ENCODE peak calls at places on chromosomes 6 and 20, in nine cellular contexts. P is PC-9, H is thyroid gland, U is cardiac muscle cell, F is pancreas, L is HL-60, G is uterus, C is mesothelial cell of epicardium, V is neural progenitor cell. B is an unnamed sample.

GRCh38 chr6:163249651-163250101 is 164.8 kb upstream of the QKI start:
- DNase-seq in P (no peak), H (no peak), U (no peak), F (no peak), L (peak), G (no peak), C (no peak), V (no peak), B (no peak)

GRCh38 chr6:52955871-52956270 is 39.2 kb downstream of the GSTA4 start:
- DNase-seq in P (no peak), H (no peak), U (no peak), F (no peak), L (no peak), G (no peak), C (no peak), V (no peak), B (no peak)

GRCh38 chr20:5859611-5860010 is 90.7 kb downstream of the TRMT6 start:
- DNase-seq in P (no peak), H (no peak), U (no peak), F (no peak), L (no peak), G (no peak), C (no peak), V (no peak), B (no peak)

GRCh38 chr6:87210979-87211378 is 55.6 kb downstream of the ZNF292 start:
- DNase-seq in P (no peak), H (no peak), U (no peak), F (no peak), L (no peak), G (no peak), C (no peak), V (no peak), B (no peak)

GRCh38 chr20:39263076-39263475 is 300.9 kb downstream of the DHX35 start:
- DNase-seq in P (no peak), H (no peak), U (no peak), F (no peak), L (no peak), G (no peak), C (no peak), V (no peak), B (no peak)

GRCh38 chr20:8271727-8272126 is 139.7 kb downstream of the PLCB1 start:
- DNase-seq in P (no peak), H (no peak), U (peak), F (no peak), L (no peak), G (no peak), C (no peak), V (no peak), B (no peak)

GRCh38 chr6:170127151-170127550 is 163.7 kb downstream of the DLL1 start:
- DNase-seq in P (no peak), H (no peak), U (no peak), F (no peak), L (no peak), G (no peak), C (peak), V (no peak), B (no peak)

GRCh38 chr6:170529839-170530520 is 23.1 kb downstream of the PSMB1 start:
- DNase-seq in P (peak), H (peak), U (peak), F (peak), L (no peak), G (peak), C (peak), V (peak), B (peak)

GRCh38 chr6:135673671-135674309 is 176.2 kb upstream of the AHI1 start:
- DNase-seq in P (no peak), H (no peak), U (peak), F (no peak), L (no peak), G (no peak), C (no peak), V (no peak), B (no peak)

GRCh38 chr6:125257351-125257750 is 44.4 kb downstream of the HDDC2 start:
- DNase-seq in P (no peak), H (no peak), U (no peak), F (no peak), L (no peak), G (no peak), C (no peak), V (no peak), B (no peak)

GRCh38 chr6:87139236-87139635 is 16.1 kb upstream of the ZNF292 start:
- DNase-seq in P (peak), H (no peak), U (peak), F (peak), L (no peak), G (no peak), C (no peak), V (peak), B (no peak)

GRCh38 chr20:41275181-41275793 is 42.2 kb downstream of the ZHX3 start:
- DNase-seq in P (no peak), H (no peak), U (no peak), F (no peak), L (no peak), G (no peak), C (no peak), V (no peak), B (no peak)

GRCh38 chr20:10513931-10514575 is 78.9 kb downstream of the SLX4IP start:
- DNase-seq in P (no peak), H (no peak), U (peak), F (no peak), L (no peak), G (no peak), C (no peak), V (no peak), B (no peak)

GRCh38 chr20:60501048-60501447 is 542.8 kb downstream of the CDH26 start:
- DNase-seq in P (no peak), H (no peak), U (no peak), F (no peak), L (no peak), G (no peak), C (no peak), V (no peak), B (no peak)

GRCh38 chr20:25179439-25180089 is 15.9 kb upstream of the ENTPD6 start:
- DNase-seq in P (no peak), H (no peak), U (no peak), F (no peak), L (no peak), G (no peak), C (no peak), V (no peak), B (no peak)

GRCh38 chr20:31698803-31699718 is 23.6 kb downstream of the BCL2L1 start:
- DNase-seq in P (peak), H (peak), U (peak), F (peak), L (no peak), G (peak), C (no peak), V (no peak), B (peak)

GRCh38 chr6:157595768-157596167 is 214.8 kb downstream of the ZDHHC14 start:
- DNase-seq in P (no peak), H (no peak), U (no peak), F (no peak), L (no peak), G (no peak), C (no peak), V (no peak), B (no peak)

GRCh38 chr6:14450133-14451040 is 332.8 kb downstream of the CD83 start:
- DNase-seq in P (no peak), H (no peak), U (no peak), F (no peak), L (no peak), G (no peak), C (no peak), V (peak), B (no peak)

GRCh38 chr20:47585087-47585747 is 83.5 kb downstream of the NCOA3 start:
- DNase-seq in P (no peak), H (no peak), U (no peak), F (no peak), L (no peak), G (no peak), C (no peak), V (no peak), B (no peak)

GRCh38 chr6:147448212-147448611 is 60.3 kb upstream of the SAMD5 start:
- DNase-seq in P (peak), H (peak), U (no peak), F (peak), L (no peak), G (no peak), C (no peak), V (peak), B (peak)

GRCh38 chr6:63936399-63936798 is 300.8 kb downstream of the PHF3 start:
- DNase-seq in P (no peak), H (no peak), U (no peak), F (no peak), L (no peak), G (no peak), C (no peak), V (no peak), B (no peak)

GRCh38 chr6:149335924-149336323 is 18.4 kb downstream of the TAB2 start:
- DNase-seq in P (no peak), H (no peak), U (peak), F (no peak), L (no peak), G (no peak), C (no peak), V (no peak), B (no peak)

GRCh38 chr20:63023071-63023835 is 16.5 kb upstream of the BHLHE23 start:
- DNase-seq in P (no peak), H (no peak), U (no peak), F (no peak), L (no peak), G (no peak), C (peak), V (no peak), B (no peak)

GRCh38 chr6:132780770-132781371 is 17.6 kb downstream of the SLC18B1 start:
- DNase-seq in P (no peak), H (no peak), U (peak), F (no peak), L (no peak), G (no peak), C (no peak), V (peak), B (no peak)

GRCh38 chr6:56808871-56809359 is 146.0 kb upstream of the BEND6 start:
- DNase-seq in P (peak), H (no peak), U (no peak), F (no peak), L (no peak), G (no peak), C (no peak), V (no peak), B (no peak)

GRCh38 chr6:25576920-25577319 is 75.1 kb upstream of the SCGN start:
- DNase-seq in P (no peak), H (no peak), U (peak), F (no peak), L (no peak), G (no peak), C (no peak), V (no peak), B (no peak)

GRCh38 chr6:89970072-89970471 is 75.8 kb downstream of the GJA10 start:
- DNase-seq in P (no peak), H (no peak), U (no peak), F (no peak), L (no peak), G (no peak), C (no peak), V (peak), B (no peak)

GRCh38 chr6:136922680-136922996 is 537 bp downstream of the SLC35D3 start:
- DNase-seq in P (no peak), H (no peak), U (no peak), F (no peak), L (no peak), G (no peak), C (no peak), V (no peak), B (no peak)

GRCh38 chr20:48760403-48760889 is 67.4 kb downstream of the PREX1 start:
- DNase-seq in P (no peak), H (no peak), U (peak), F (no peak), L (peak), G (no peak), C (no peak), V (no peak), B (no peak)

GRCh38 chr6:119533603-119534279 is 184.2 kb upstream of the MAN1A1 start:
- DNase-seq in P (no peak), H (no peak), U (peak), F (no peak), L (no peak), G (no peak), C (no peak), V (no peak), B (no peak)

GRCh38 chr6:74969591-74970267 is 236.1 kb downstream of the COL12A1 start:
- DNase-seq in P (no peak), H (no peak), U (no peak), F (no peak), L (no peak), G (no peak), C (no peak), V (no peak), B (no peak)

GRCh38 chr6:3026811-3027626 is 27.3 kb downstream of the NQO2 start:
- DNase-seq in P (no peak), H (no peak), U (peak), F (no peak), L (no peak), G (no peak), C (no peak), V (peak), B (no peak)

GRCh38 chr6:4303638-4304037 is 168.3 kb upstream of the ECI2 start:
- DNase-seq in P (no peak), H (no peak), U (no peak), F (no peak), L (no peak), G (no peak), C (no peak), V (no peak), B (no peak)
- TF ChIP-seq CTCF in P (no peak), H (no peak), U (no peak), F (no peak), L (no peak), G (no peak), C (no peak), V (no peak), B (no peak)

GRCh38 chr6:31083742-31084354 is 28.5 kb downstream of the C6orf15 start:
- DNase-seq in P (no peak), H (no peak), U (peak), F (no peak), L (peak), G (no peak), C (no peak), V (peak), B (peak)
- TF ChIP-seq CTCF in P (peak), H (peak), U (peak), F (no peak), L (peak), G (no peak), C (peak), V (peak), B (peak)

GRCh38 chr6:30719791-30720737 is at the start of gene TUBB:
- DNase-seq in P (peak), H (peak), U (peak), F (peak), L (peak), G (peak), C (peak), V (peak), B (peak)
- TF ChIP-seq CTCF in P (peak), H (peak), U (no peak), F (no peak), L (no peak), G (no peak), C (no peak), V (peak), B (peak)

DNA sequence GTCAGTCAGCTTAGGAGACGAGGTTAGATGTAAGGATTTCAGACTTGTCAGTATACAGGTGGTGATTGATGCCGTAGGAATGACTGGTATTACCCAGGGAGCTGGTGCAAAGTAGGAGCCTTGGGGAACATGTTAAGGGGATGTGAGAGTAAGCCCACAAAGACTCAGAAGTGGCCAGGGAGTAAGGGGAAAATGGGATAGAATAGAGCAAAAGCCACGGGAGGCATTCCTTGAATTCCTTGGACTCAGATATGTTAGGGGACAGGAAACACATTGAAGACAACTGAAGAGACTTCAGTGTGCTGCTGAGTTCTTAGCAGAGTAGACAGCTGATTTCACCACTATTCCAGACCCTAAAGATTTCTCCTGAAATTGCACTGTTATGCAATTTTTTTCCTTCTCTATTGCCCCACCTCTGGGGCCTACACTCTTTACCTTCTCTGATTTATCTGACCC is 1.2 kb upstream of the ACAT2 start:
- DNase-seq in P (peak), H (no peak), U (peak), F (no peak), L (no peak), G (no peak), C (no peak), V (peak), B (no peak)
- TF ChIP-seq CTCF in P (no peak), H (no peak), U (no peak), F (no peak), L (no peak), G (no peak), C (no peak), V (no peak), B (no peak)

GRCh38 chr20:17617212-17617867 is 47.5 kb downstream of the DSTN start:
- DNase-seq in P (peak), H (peak), U (peak), F (peak), L (no peak), G (peak), C (no peak), V (peak), B (peak)
- TF ChIP-seq CTCF in P (peak), H (peak), U (peak), F (peak), L (peak), G (peak), C (peak), V (peak), B (peak)

DNA sequence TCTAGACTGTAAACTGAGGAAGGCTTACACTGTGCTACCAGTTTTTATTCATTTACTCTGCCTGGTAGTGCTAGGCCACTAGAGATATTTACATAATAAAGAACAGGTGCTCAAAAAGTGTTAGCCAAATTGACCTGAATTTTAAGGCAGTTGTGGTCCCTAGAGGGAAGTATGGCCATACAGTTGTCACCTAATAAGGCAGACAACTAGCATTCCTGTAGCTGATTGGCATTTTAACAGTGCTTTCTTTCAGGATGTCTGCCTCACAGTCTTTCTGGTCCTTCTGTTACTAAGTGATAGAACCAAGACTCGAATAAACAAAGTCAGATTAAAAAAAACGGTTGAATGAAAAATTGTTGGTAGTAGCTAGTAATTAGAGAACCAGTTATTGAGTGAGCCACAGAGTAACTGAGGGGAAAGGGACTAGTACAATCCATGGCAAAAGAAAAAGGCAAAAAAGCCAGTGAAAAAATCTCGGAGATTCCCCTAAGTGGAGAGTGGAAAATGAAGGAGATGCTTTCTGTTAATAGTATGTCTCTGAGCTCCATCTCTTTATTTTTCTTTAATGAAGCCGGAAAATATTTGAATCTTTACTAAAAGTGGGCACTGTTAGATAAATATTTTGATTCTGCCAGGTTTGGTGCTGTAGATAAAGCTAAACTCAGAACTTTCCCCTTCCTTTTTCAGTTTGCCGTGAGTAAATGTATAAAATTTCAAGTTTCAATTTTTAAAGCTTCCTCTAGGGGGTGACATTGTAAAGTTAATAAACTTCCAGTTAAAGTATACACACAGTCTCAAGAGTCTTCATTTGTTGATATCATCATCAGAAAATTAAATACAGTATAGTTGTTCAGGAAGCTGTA is 9.1 kb downstream of the VTA1 start:
- DNase-seq in P (no peak), H (no peak), U (peak), F (no peak), L (no peak), G (no peak), C (no peak), V (peak), B (no peak)
- TF ChIP-seq CTCF in P (peak), H (peak), U (no peak), F (no peak), L (peak), G (peak), C (peak), V (peak), B (no peak)

GRCh38 chr6:4853782-4854511 is 77.7 kb downstream of the CDYL start:
- DNase-seq in P (peak), H (no peak), U (no peak), F (no peak), L (no peak), G (no peak), C (no peak), V (no peak), B (no peak)

GRCh38 chr6:4860387-4860786 is 84.2 kb downstream of the CDYL start:
- DNase-seq in P (no peak), H (no peak), U (no peak), F (no peak), L (no peak), G (no peak), C (no peak), V (no peak), B (no peak)

GRCh38 chr6:4853349-4853748 is 77.1 kb downstream of the CDYL start:
- DNase-seq in P (no peak), H (no peak), U (peak), F (no peak), L (no peak), G (no peak), C (no peak), V (no peak), B (no peak)

GRCh38 chr6:4858194-4859028 is 82.2 kb downstream of the CDYL start:
- DNase-seq in P (no peak), H (no peak), U (no peak), F (no peak), L (no peak), G (no peak), C (no peak), V (no peak), B (no peak)

GRCh38 chr6:4856779-4857178 is 80.6 kb downstream of the CDYL start:
- DNase-seq in P (no peak), H (no peak), U (no peak), F (no peak), L (no peak), G (no peak), C (no peak), V (no peak), B (no peak)
- TF ChIP-seq CTCF in P (peak), H (no peak), U (no peak), F (no peak), L (no peak), G (no peak), C (no peak), V (no peak), B (no peak)

B was measured in testis.